ENCODE peak calls at places on chromosomes 5 and 9, in eight cellular contexts. Y is left colon, E is WTC11, J is COR-L47, S is lower leg skin, M is AML-193, R is T-helper 9 cell, O is AG09309. F is an unnamed sample.

GRCh38 chr9:136644593-136645342 is 17.9 kb upstream of the EGFL7 start:
- DNase-seq in Y (peak; percentile 50), E (peak; percentile 82), J (no peak), S (peak; percentile 98), M (peak; percentile 57), R (peak; percentile 55), O (no peak), F (peak; percentile 59)

GRCh38 chr9:87140142-87140541 is 192.8 kb upstream of the GAS1 start:
- DNase-seq in Y (no peak), E (no peak), J (no peak), S (no peak), M (no peak), R (no peak), O (no peak), F (no peak)

GRCh38 chr5:141613344-141613743 is 5.5 kb downstream of the DIAPH1 start:
- DNase-seq in Y (no peak), E (no peak), J (no peak), S (no peak), M (no peak), R (no peak), O (no peak), F (no peak)

GRCh38 chr9:107614765-107615164 is 125.2 kb upstream of the KLF4 start:
- DNase-seq in Y (peak; percentile 54), E (no peak), J (no peak), S (no peak), M (no peak), R (no peak), O (no peak), F (no peak)

GRCh38 chr5:111072949-111073682 is 1.6 kb downstream of the TSLP start:
- DNase-seq in Y (peak; percentile 57), E (peak; percentile 77), J (no peak), S (peak; percentile 92), M (no peak), R (peak; percentile 34), O (no peak), F (peak; percentile 29)

GRCh38 chr5:143341807-143342570 is 61.5 kb downstream of the NR3C1 start:
- DNase-seq in Y (no peak), E (no peak), J (no peak), S (no peak), M (no peak), R (no peak), O (no peak), F (peak; percentile 87)

GRCh38 chr5:61673007-61673735 is 341.1 kb downstream of the ZSWIM6 start:
- DNase-seq in Y (peak; percentile 63), E (no peak), J (no peak), S (no peak), M (no peak), R (no peak), O (peak; percentile 3), F (peak; percentile 25)

GRCh38 chr5:125657936-125658335 is 765.3 kb upstream of the GRAMD2B start:
- DNase-seq in Y (no peak), E (no peak), J (no peak), S (no peak), M (no peak), R (no peak), O (no peak), F (no peak)

GRCh38 chr9:18684608-18685317 is 210.8 kb downstream of the ADAMTSL1 start:
- DNase-seq in Y (no peak), E (no peak), J (no peak), S (no peak), M (no peak), R (no peak), O (no peak), F (no peak)

GRCh38 chr9:121242219-121242954 is 25.6 kb upstream of the GSN start:
- DNase-seq in Y (no peak), E (no peak), J (no peak), S (peak; percentile 25), M (no peak), R (no peak), O (no peak), F (peak; percentile 51)

GRCh38 chr9:96279927-96280326 is 22.0 kb downstream of the HSD17B3 start:
- DNase-seq in Y (no peak), E (no peak), J (no peak), S (no peak), M (no peak), R (no peak), O (no peak), F (no peak)

GRCh38 chr9:134341306-134341705 is 15.1 kb downstream of the RXRA start:
- DNase-seq in Y (peak; percentile 85), E (no peak), J (no peak), S (no peak), M (peak; percentile 33), R (no peak), O (no peak), F (no peak)

GRCh38 chr9:4862506-4863250 is 69.9 kb downstream of the RCL1 start:
- DNase-seq in Y (no peak), E (no peak), J (no peak), S (no peak), M (no peak), R (no peak), O (peak; percentile 25), F (peak; percentile 64)

GRCh38 chr5:83340511-83340918 is 131.0 kb upstream of the VCAN start:
- DNase-seq in Y (no peak), E (no peak), J (no peak), S (no peak), M (no peak), R (no peak), O (no peak), F (peak; percentile 70)

GRCh38 chr5:25362799-25363198 is 718.0 kb upstream of the CDH10 start:
- DNase-seq in Y (no peak), E (no peak), J (no peak), S (no peak), M (no peak), R (no peak), O (no peak), F (no peak)

GRCh38 chr5:117680421-117680820 is 1105.8 kb upstream of the SEMA6A start:
- DNase-seq in Y (no peak), E (no peak), J (no peak), S (no peak), M (no peak), R (no peak), O (peak; percentile 14), F (peak; percentile 3)

GRCh38 chr9:106761493-106761892 is 101.5 kb upstream of the ZNF462 start:
- DNase-seq in Y (no peak), E (no peak), J (no peak), S (no peak), M (no peak), R (no peak), O (no peak), F (no peak)

GRCh38 chr5:134006119-134006514 is 1.3 kb upstream of the VDAC1 start:
- DNase-seq in Y (peak; percentile 28), E (peak; percentile 39), J (no peak), S (no peak), M (no peak), R (no peak), O (no peak), F (no peak)

GRCh38 chr5:177442066-177442836 is 4.4 kb upstream of the PRR7 start:
- DNase-seq in Y (peak; percentile 8), E (no peak), J (no peak), S (no peak), M (no peak), R (no peak), O (no peak), F (no peak)

GRCh38 chr9:134055981-134056461 is 11.8 kb downstream of the BRD3 start:
- DNase-seq in Y (peak; percentile 79), E (no peak), J (peak; percentile 61), S (peak; percentile 94), M (no peak), R (no peak), O (peak; percentile 69), F (peak; percentile 66)

GRCh38 chr5:62144395-62145022 is 161.5 kb upstream of the KIF2A start:
- DNase-seq in Y (no peak), E (no peak), J (peak; percentile 81), S (no peak), M (no peak), R (no peak), O (peak; percentile 17), F (no peak)

GRCh38 chr5:68007446-68007845 is 208.1 kb upstream of the PIK3R1 start:
- DNase-seq in Y (no peak), E (no peak), J (no peak), S (no peak), M (peak; percentile 92), R (no peak), O (peak; percentile 55), F (peak; percentile 94)

GRCh38 chr5:76402251-76402879 is 720 bp upstream of the IQGAP2 start:
- DNase-seq in Y (peak; percentile 63), E (peak; percentile 61), J (no peak), S (peak; percentile 84), M (peak; percentile 93), R (peak; percentile 75), O (no peak), F (no peak)

GRCh38 chr5:82335807-82336206 is 57.7 kb upstream of the RPS23 start:
- DNase-seq in Y (no peak), E (no peak), J (no peak), S (no peak), M (no peak), R (no peak), O (no peak), F (no peak)

GRCh38 chr5:54063817-54064216 is 246.6 kb downstream of the ARL15 start:
- DNase-seq in Y (no peak), E (no peak), J (no peak), S (no peak), M (no peak), R (no peak), O (peak; percentile 84), F (peak; percentile 91)

GRCh38 chr9:117723986-117724654 is 19.9 kb downstream of the TLR4 start:
- DNase-seq in Y (peak; percentile 29), E (no peak), J (no peak), S (no peak), M (peak; percentile 54), R (no peak), O (no peak), F (no peak)

GRCh38 chr5:79235222-79235577 is 731 bp upstream of the JMY start:
- DNase-seq in Y (no peak), E (no peak), J (no peak), S (no peak), M (no peak), R (no peak), O (no peak), F (peak; percentile 29)

GRCh38 chr5:171342362-171343111 is 33.5 kb downstream of the TLX3 start:
- DNase-seq in Y (peak; percentile 26), E (peak; percentile 44), J (peak; percentile 66), S (no peak), M (peak; percentile 46), R (peak; percentile 12), O (peak; percentile 33), F (peak; percentile 79)